ENCODE peak calls at places on chromosomes 13 and 19, in six cellular contexts. J is cardiac muscle cell, K is AG04450, M is spleen, T is endodermal cell, X is esophagus squamous epithelium. C is an unnamed sample.

GRCh38 chr13:94324409-94325147 is 154.9 kb downstream of the DCT start:
- DNase-seq in J (no peak), K (no peak), M (no peak), T (no peak), X (no peak), C (no peak)

GRCh38 chr13:44470623-44471562 is 97.3 kb downstream of the SERP2 start:
- DNase-seq in J (peak), K (no peak), M (no peak), T (no peak), X (no peak), C (no peak)

GRCh38 chr13:53052675-53053074 is 24.1 kb downstream of the OLFM4 start:
- DNase-seq in J (no peak), K (no peak), M (no peak), T (no peak), X (no peak), C (no peak)

GRCh38 chr13:110610955-110611595 is 4.3 kb upstream of the NAXD start:
- DNase-seq in J (no peak), K (no peak), M (no peak), T (peak), X (no peak), C (no peak)

GRCh38 chr19:41064974-41065569 is 23.2 kb upstream of the CYP2A13 start:
- DNase-seq in J (peak), K (no peak), M (no peak), T (peak), X (no peak), C (no peak)

GRCh38 chr13:33940898-33941297 is 122.9 kb downstream of the RFC3 start:
- DNase-seq in J (peak), K (no peak), M (no peak), T (peak), X (no peak), C (no peak)

GRCh38 chr13:30725331-30726085 is 9.8 kb upstream of the ALOX5AP start:
- DNase-seq in J (no peak), K (no peak), M (no peak), T (peak), X (no peak), C (peak)

GRCh38 chr19:35710784-35711723 is 6.7 kb downstream of the ZBTB32 start:
- DNase-seq in J (no peak), K (no peak), M (no peak), T (no peak), X (no peak), C (no peak)

GRCh38 chr19:13400296-13400695 is 106.0 kb downstream of the CACNA1A start:
- DNase-seq in J (no peak), K (no peak), M (no peak), T (no peak), X (no peak), C (no peak)

GRCh38 chr13:26486550-26486949 is 70.9 kb upstream of the WASF3 start:
- DNase-seq in J (no peak), K (no peak), M (no peak), T (peak), X (no peak), C (no peak)
- H3K27ac ChIP-seq in J (no peak), K (no peak), M (no peak), T (no peak), X (no peak), C (no peak)

GRCh38 chr13:84845875-84846619 is 953.2 kb downstream of the SLITRK6 start:
- DNase-seq in J (no peak), K (no peak), M (no peak), T (no peak), X (no peak), C (no peak)

GRCh38 chr13:84847107-84847506 is 952.1 kb downstream of the SLITRK6 start:
- DNase-seq in J (no peak), K (no peak), M (no peak), T (no peak), X (no peak), C (no peak)

GRCh38 chr13:84843368-84843767 is 955.9 kb downstream of the SLITRK6 start:
- DNase-seq in J (no peak), K (no peak), M (no peak), T (no peak), X (no peak), C (no peak)

GRCh38 chr13:84844473-84844872 is 954.7 kb downstream of the SLITRK6 start:
- DNase-seq in J (peak), K (no peak), M (no peak), T (no peak), X (no peak), C (no peak)
- TF ChIP-seq CTCF in J (no peak), K (peak), M (no peak), T (peak), X (peak), C (no peak)

GRCh38 chr19:49795615-49796014 is 17.5 kb downstream of the FUZ start:
- DNase-seq in J (no peak), K (no peak), M (no peak), T (no peak), X (no peak), C (no peak)
- H3K27ac ChIP-seq in J (no peak), K (no peak), M (no peak), T (no peak), X (no peak), C (no peak)

GRCh38 chr13:45546410-45546765 is 69.2 kb downstream of the ERICH6B start:
- DNase-seq in J (no peak), K (no peak), M (no peak), T (no peak), X (no peak), C (no peak)

GRCh38 chr13:45545686-45546409 is 69.7 kb downstream of the ERICH6B start:
- DNase-seq in J (no peak), K (no peak), M (no peak), T (no peak), X (no peak), C (no peak)

GRCh38 chr13:45542391-45542790 is 73.1 kb downstream of the ERICH6B start:
- DNase-seq in J (no peak), K (no peak), M (no peak), T (no peak), X (no peak), C (no peak)

GRCh38 chr13:45542878-45543277 is 72.7 kb downstream of the ERICH6B start:
- DNase-seq in J (no peak), K (no peak), M (no peak), T (no peak), X (no peak), C (no peak)

GRCh38 chr13:45544520-45544919 is 71.0 kb downstream of the ERICH6B start:
- DNase-seq in J (no peak), K (no peak), M (no peak), T (no peak), X (no peak), C (no peak)
- TF ChIP-seq CTCF in J (no peak), K (no peak), M (no peak), T (peak), X (no peak), C (no peak)

GRCh38 chr19:46383846-46384245 is 29.5 kb downstream of the CCDC8 start:
- DNase-seq in J (no peak), K (no peak), M (peak), T (peak), X (no peak), C (peak)
- H3K27ac ChIP-seq in J (no peak), K (no peak), M (no peak), T (no peak), X (no peak), C (no peak)

GRCh38 chr19:45958763-45959516 is 14.7 kb downstream of the NOVA2 start:
- DNase-seq in J (peak), K (no peak), M (no peak), T (no peak), X (no peak), C (no peak)

GRCh38 chr19:45962021-45962420 is 11.6 kb downstream of the NOVA2 start:
- DNase-seq in J (no peak), K (no peak), M (no peak), T (no peak), X (no peak), C (no peak)

GRCh38 chr19:45959517-45960025 is 14.1 kb downstream of the NOVA2 start:
- DNase-seq in J (no peak), K (no peak), M (no peak), T (no peak), X (no peak), C (no peak)

GRCh38 chr19:45958320-45958719 is 15.3 kb downstream of the NOVA2 start:
- DNase-seq in J (no peak), K (no peak), M (no peak), T (no peak), X (no peak), C (no peak)

GRCh38 chr19:45960595-45961235 is 12.9 kb downstream of the NOVA2 start:
- DNase-seq in J (no peak), K (no peak), M (no peak), T (peak), X (no peak), C (no peak)
- TF ChIP-seq CTCF in J (no peak), K (no peak), M (no peak), T (peak), X (no peak), C (no peak)

GRCh38 chr19:39052243-39052746 is 19.9 kb upstream of the FBXO27 start:
- DNase-seq in J (peak), K (peak), M (peak), T (peak), X (no peak), C (peak)

GRCh38 chr19:39053276-39054090 is 21.1 kb upstream of the FBXO27 start:
- DNase-seq in J (no peak), K (no peak), M (no peak), T (no peak), X (no peak), C (peak)

GRCh38 chr19:39057615-39058014 is 25.3 kb upstream of the FBXO27 start:
- DNase-seq in J (no peak), K (no peak), M (no peak), T (no peak), X (no peak), C (no peak)

GRCh38 chr19:39052846-39053245 is 20.5 kb upstream of the FBXO27 start:
- DNase-seq in J (no peak), K (no peak), M (no peak), T (no peak), X (no peak), C (no peak)

GRCh38 chr19:39054091-39054470 is 21.7 kb upstream of the FBXO27 start:
- DNase-seq in J (no peak), K (no peak), M (no peak), T (no peak), X (no peak), C (no peak)
- H3K27ac ChIP-seq in J (no peak), K (no peak), M (no peak), T (no peak), X (no peak), C (no peak)

GRCh38 chr19:426725-427445 is 17.9 kb upstream of the C2CD4C start:
- DNase-seq in J (no peak), K (no peak), M (no peak), T (peak), X (no peak), C (no peak)

GRCh38 chr19:422213-422916 is 13.4 kb upstream of the C2CD4C start:
- DNase-seq in J (no peak), K (no peak), M (no peak), T (no peak), X (no peak), C (peak)

GRCh38 chr19:423691-424466 is 14.9 kb upstream of the C2CD4C start:
- DNase-seq in J (no peak), K (no peak), M (no peak), T (peak), X (no peak), C (no peak)

GRCh38 chr19:424546-424945 is 15.6 kb upstream of the C2CD4C start:
- DNase-seq in J (no peak), K (no peak), M (no peak), T (no peak), X (no peak), C (no peak)

DNA sequence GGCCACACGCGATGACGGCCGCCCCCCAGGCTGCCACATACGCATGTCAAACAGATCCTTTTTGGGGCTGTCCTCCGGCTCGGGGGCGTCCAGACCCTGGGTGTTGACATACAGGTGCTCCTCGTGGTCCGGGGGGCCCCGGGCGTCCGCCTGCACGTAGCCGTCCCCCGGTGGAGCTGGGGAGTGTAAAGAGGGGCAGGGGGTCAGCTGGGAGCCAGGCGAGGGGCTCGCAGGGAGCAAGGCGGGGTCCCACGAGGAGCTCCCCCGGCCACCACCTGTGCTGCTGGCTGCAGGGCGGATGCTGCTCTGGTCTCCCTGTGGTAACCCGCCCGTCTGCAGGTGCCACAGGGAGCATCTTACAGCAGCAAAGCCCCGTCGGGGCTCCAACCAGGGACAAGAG is 16.1 kb upstream of the C2CD4C start:
- DNase-seq in J (no peak), K (no peak), M (no peak), T (no peak), X (no peak), C (peak)
- TF ChIP-seq CTCF in J (no peak), K (no peak), M (no peak), T (no peak), X (no peak), C (no peak)

DNA sequence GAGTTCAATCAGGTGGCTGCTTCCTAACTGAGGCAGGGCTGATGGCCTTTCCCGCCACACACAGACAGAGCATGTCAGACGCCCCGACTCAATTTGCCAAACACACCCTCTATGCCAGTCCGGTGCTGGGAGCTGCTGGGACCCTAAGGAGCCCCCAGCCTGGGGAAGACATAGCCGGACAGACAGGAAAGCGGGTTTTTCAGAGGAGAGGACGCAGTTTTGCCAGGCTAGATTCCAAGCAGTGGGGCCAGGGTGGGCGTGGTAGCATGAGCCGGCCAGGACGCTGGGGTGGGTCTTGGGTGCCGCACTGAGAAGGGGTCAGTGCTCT is 19.8 kb downstream of the MAST3 start:
- DNase-seq in J (no peak), K (no peak), M (no peak), T (no peak), X (no peak), C (no peak)
- H3K27ac ChIP-seq in J (no peak), K (no peak), M (no peak), T (peak), X (peak), C (no peak)